ENCODE peak calls at places on chromosomes 7 and 10, in seven cellular contexts. One of them, this sample, is unnamed.

GRCh38 chr7:1667566-1668485 is 2.3 kb upstream of the ELFN1 start:
- DNase-seq in T-cell: peak
- DNase-seq in HTR-8/SVneo: no peak
- DNase-seq in myocyte: no peak
- DNase-seq in T-helper 9 cell: no peak
- DNase-seq in iPS-NIHi11: peak
- DNase-seq in hypothalamus: no peak
- DNase-seq in this sample: no peak

GRCh38 chr10:122497241-122497640 is 35.9 kb downstream of the HTRA1 start:
- DNase-seq in T-cell: no peak
- DNase-seq in HTR-8/SVneo: no peak
- DNase-seq in myocyte: no peak
- DNase-seq in T-helper 9 cell: no peak
- DNase-seq in iPS-NIHi11: no peak
- DNase-seq in hypothalamus: no peak
- DNase-seq in this sample: no peak

GRCh38 chr7:33694006-33694405 is 211.3 kb upstream of the BMPER start:
- DNase-seq in T-cell: no peak
- DNase-seq in HTR-8/SVneo: no peak
- DNase-seq in myocyte: peak
- DNase-seq in T-helper 9 cell: no peak
- DNase-seq in iPS-NIHi11: no peak
- DNase-seq in hypothalamus: no peak
- DNase-seq in this sample: no peak

GRCh38 chr10:69404786-69405185 is 11.9 kb downstream of the TACR2 start:
- DNase-seq in T-cell: no peak
- DNase-seq in HTR-8/SVneo: no peak
- DNase-seq in myocyte: no peak
- DNase-seq in T-helper 9 cell: no peak
- DNase-seq in iPS-NIHi11: no peak
- DNase-seq in hypothalamus: no peak
- DNase-seq in this sample: no peak

GRCh38 chr10:11881477-11882417 is 58.6 kb downstream of the PROSER2 start:
- DNase-seq in T-cell: no peak
- DNase-seq in HTR-8/SVneo: peak
- DNase-seq in myocyte: no peak
- DNase-seq in T-helper 9 cell: no peak
- DNase-seq in iPS-NIHi11: peak
- DNase-seq in hypothalamus: no peak
- DNase-seq in this sample: no peak

GRCh38 chr10:46992794-46993552 is 81.7 kb downstream of the PTPN20 start:
- DNase-seq in T-cell: no peak
- DNase-seq in HTR-8/SVneo: peak
- DNase-seq in myocyte: peak
- DNase-seq in T-helper 9 cell: no peak
- DNase-seq in iPS-NIHi11: peak
- DNase-seq in hypothalamus: no peak
- DNase-seq in this sample: no peak

GRCh38 chr7:110356438-110356837 is 734.5 kb upstream of the LRRN3 start:
- DNase-seq in T-cell: no peak
- DNase-seq in HTR-8/SVneo: no peak
- DNase-seq in myocyte: no peak
- DNase-seq in T-helper 9 cell: no peak
- DNase-seq in iPS-NIHi11: no peak
- DNase-seq in hypothalamus: no peak
- DNase-seq in this sample: no peak

GRCh38 chr10:122022276-122022675 is 33.3 kb downstream of the TACC2 start:
- DNase-seq in T-cell: no peak
- DNase-seq in HTR-8/SVneo: no peak
- DNase-seq in myocyte: no peak
- DNase-seq in T-helper 9 cell: no peak
- DNase-seq in iPS-NIHi11: no peak
- DNase-seq in hypothalamus: no peak
- DNase-seq in this sample: no peak

GRCh38 chr10:105691811-105692210 is 1050.7 kb downstream of the SORCS3 start:
- DNase-seq in T-cell: no peak
- DNase-seq in HTR-8/SVneo: no peak
- DNase-seq in myocyte: no peak
- DNase-seq in T-helper 9 cell: no peak
- DNase-seq in iPS-NIHi11: peak
- DNase-seq in hypothalamus: no peak
- DNase-seq in this sample: no peak

GRCh38 chr7:33854951-33855350 is 50.4 kb upstream of the BMPER start:
- DNase-seq in T-cell: no peak
- DNase-seq in HTR-8/SVneo: peak
- DNase-seq in myocyte: peak
- DNase-seq in T-helper 9 cell: no peak
- DNase-seq in iPS-NIHi11: no peak
- DNase-seq in hypothalamus: no peak
- DNase-seq in this sample: no peak

GRCh38 chr7:47549397-47549796 is 32.5 kb downstream of the TNS3 start:
- DNase-seq in T-cell: no peak
- DNase-seq in HTR-8/SVneo: no peak
- DNase-seq in myocyte: no peak
- DNase-seq in T-helper 9 cell: no peak
- DNase-seq in iPS-NIHi11: no peak
- DNase-seq in hypothalamus: no peak
- DNase-seq in this sample: no peak

GRCh38 chr7:116354171-116354545 is 143.8 kb downstream of the TES start:
- DNase-seq in T-cell: no peak
- DNase-seq in HTR-8/SVneo: no peak
- DNase-seq in myocyte: peak
- DNase-seq in T-helper 9 cell: no peak
- DNase-seq in iPS-NIHi11: no peak
- DNase-seq in hypothalamus: no peak
- DNase-seq in this sample: no peak

GRCh38 chr10:126663880-126664279 is 6.6 kb downstream of the C10orf90 start:
- DNase-seq in T-cell: no peak
- DNase-seq in HTR-8/SVneo: peak
- DNase-seq in myocyte: no peak
- DNase-seq in T-helper 9 cell: no peak
- DNase-seq in iPS-NIHi11: no peak
- DNase-seq in hypothalamus: no peak
- DNase-seq in this sample: no peak

GRCh38 chr10:44960098-44960480 is 487 bp downstream of the RASSF4 start:
- DNase-seq in T-cell: no peak
- DNase-seq in HTR-8/SVneo: no peak
- DNase-seq in myocyte: no peak
- DNase-seq in T-helper 9 cell: no peak
- DNase-seq in iPS-NIHi11: no peak
- DNase-seq in hypothalamus: no peak
- DNase-seq in this sample: no peak

GRCh38 chr7:121180436-121181063 is 148.2 kb upstream of the WNT16 start:
- DNase-seq in T-cell: no peak
- DNase-seq in HTR-8/SVneo: no peak
- DNase-seq in myocyte: no peak
- DNase-seq in T-helper 9 cell: no peak
- DNase-seq in iPS-NIHi11: no peak
- DNase-seq in hypothalamus: no peak
- DNase-seq in this sample: no peak

GRCh38 chr10:123637326-123637880 is 28.8 kb upstream of the GPR26 start:
- DNase-seq in T-cell: no peak
- DNase-seq in HTR-8/SVneo: no peak
- DNase-seq in myocyte: no peak
- DNase-seq in T-helper 9 cell: no peak
- DNase-seq in iPS-NIHi11: no peak
- DNase-seq in hypothalamus: no peak
- DNase-seq in this sample: no peak

GRCh38 chr7:140512317-140513000 is 33.2 kb upstream of the MKRN1 start:
- DNase-seq in T-cell: no peak
- DNase-seq in HTR-8/SVneo: no peak
- DNase-seq in myocyte: peak
- DNase-seq in T-helper 9 cell: no peak
- DNase-seq in iPS-NIHi11: no peak
- DNase-seq in hypothalamus: no peak
- DNase-seq in this sample: peak

GRCh38 chr7:12623223-12623622 is 52.7 kb downstream of the SCIN start:
- DNase-seq in T-cell: no peak
- DNase-seq in HTR-8/SVneo: no peak
- DNase-seq in myocyte: no peak
- DNase-seq in T-helper 9 cell: no peak
- DNase-seq in iPS-NIHi11: no peak
- DNase-seq in hypothalamus: no peak
- DNase-seq in this sample: no peak

GRCh38 chr7:117269895-117270294 is 53.0 kb downstream of the WNT2 start:
- DNase-seq in T-cell: no peak
- DNase-seq in HTR-8/SVneo: no peak
- DNase-seq in myocyte: peak
- DNase-seq in T-helper 9 cell: no peak
- DNase-seq in iPS-NIHi11: no peak
- DNase-seq in hypothalamus: no peak
- DNase-seq in this sample: no peak

GRCh38 chr7:132234751-132235150 is 341.5 kb downstream of the PLXNA4 start:
- DNase-seq in T-cell: no peak
- DNase-seq in HTR-8/SVneo: no peak
- DNase-seq in myocyte: no peak
- DNase-seq in T-helper 9 cell: no peak
- DNase-seq in iPS-NIHi11: no peak
- DNase-seq in hypothalamus: no peak
- DNase-seq in this sample: no peak

GRCh38 chr7:5773661-5774086 is 7.8 kb downstream of the RNF216 start:
- DNase-seq in T-cell: no peak
- DNase-seq in HTR-8/SVneo: peak
- DNase-seq in myocyte: peak
- DNase-seq in T-helper 9 cell: no peak
- DNase-seq in iPS-NIHi11: no peak
- DNase-seq in hypothalamus: no peak
- DNase-seq in this sample: no peak

GRCh38 chr7:116588225-116588624 is 63.4 kb downstream of the CAV1 start:
- DNase-seq in T-cell: no peak
- DNase-seq in HTR-8/SVneo: no peak
- DNase-seq in myocyte: peak
- DNase-seq in T-helper 9 cell: no peak
- DNase-seq in iPS-NIHi11: no peak
- DNase-seq in hypothalamus: no peak
- DNase-seq in this sample: no peak

GRCh38 chr10:71621783-71622526 is 97.6 kb downstream of the C10orf105 start:
- DNase-seq in T-cell: no peak
- DNase-seq in HTR-8/SVneo: peak
- DNase-seq in myocyte: peak
- DNase-seq in T-helper 9 cell: no peak
- DNase-seq in iPS-NIHi11: no peak
- DNase-seq in hypothalamus: peak
- DNase-seq in this sample: peak

GRCh38 chr7:131619336-131620305 is 63.2 kb upstream of the PODXL start:
- DNase-seq in T-cell: no peak
- DNase-seq in HTR-8/SVneo: no peak
- DNase-seq in myocyte: peak
- DNase-seq in T-helper 9 cell: no peak
- DNase-seq in iPS-NIHi11: no peak
- DNase-seq in hypothalamus: no peak
- DNase-seq in this sample: no peak

GRCh38 chr10:23976285-23976684 is 232.7 kb upstream of the KIAA1217 start:
- DNase-seq in T-cell: no peak
- DNase-seq in HTR-8/SVneo: no peak
- DNase-seq in myocyte: no peak
- DNase-seq in T-helper 9 cell: no peak
- DNase-seq in iPS-NIHi11: no peak
- DNase-seq in hypothalamus: no peak
- DNase-seq in this sample: no peak